ENCODE peak calls at places on chromosomes 13 and 19, in eight cellular contexts. G is transverse colon, T is prostate gland, N is IMR-90, I is A549, H is right lobe of liver, K is heart left ventricle, L is testis. E is an unnamed sample.
A peak's percentile ranks its signal among the peaks of the same experiment; 100 is the strongest.

GRCh38 chr19:6359942-6360341 is 1.4 kb upstream of the CLPP start:
- DNase-seq in G (no peak), T (no peak), N (no peak), I (no peak), H (no peak), K (no peak), L (no peak), E (no peak)

GRCh38 chr13:48731957-48732569 is 78.3 kb downstream of the CYSLTR2 start:
- DNase-seq in G (peak; percentile 57), T (no peak), N (no peak), I (peak; percentile 2), H (peak; percentile 67), K (no peak), L (peak; percentile 75), E (no peak)

GRCh38 chr19:56114051-56114694 is 6.9 kb downstream of the ZNF787 start:
- DNase-seq in G (no peak), T (no peak), N (no peak), I (no peak), H (no peak), K (no peak), L (no peak), E (no peak)

GRCh38 chr13:39935155-39935554 is 279.7 kb downstream of the COG6 start:
- DNase-seq in G (no peak), T (no peak), N (no peak), I (no peak), H (no peak), K (no peak), L (no peak), E (no peak)

GRCh38 chr13:49419292-49419691 is 24.6 kb downstream of the CAB39L start:
- DNase-seq in G (no peak), T (no peak), N (peak; percentile 52), I (no peak), H (no peak), K (no peak), L (peak; percentile 50), E (no peak)

GRCh38 chr19:30122431-30122830 is 180.4 kb downstream of the URI1 start:
- DNase-seq in G (no peak), T (no peak), N (no peak), I (no peak), H (no peak), K (no peak), L (no peak), E (no peak)

GRCh38 chr19:38262585-38263268 is 1.6 kb upstream of the SPINT2 start:
- DNase-seq in G (no peak), T (no peak), N (no peak), I (no peak), H (no peak), K (no peak), L (no peak), E (no peak)

GRCh38 chr13:30738526-30738925 is 3.2 kb downstream of the ALOX5AP start:
- DNase-seq in G (no peak), T (no peak), N (no peak), I (no peak), H (no peak), K (no peak), L (no peak), E (no peak)

GRCh38 chr13:71492346-71492871 is 374.6 kb downstream of the DACH1 start:
- DNase-seq in G (no peak), T (no peak), N (no peak), I (no peak), H (no peak), K (no peak), L (no peak), E (no peak)

GRCh38 chr13:67023088-67023893 is 206.8 kb downstream of the PCDH9 start:
- DNase-seq in G (no peak), T (no peak), N (peak; percentile 82), I (peak; percentile 3), H (no peak), K (no peak), L (no peak), E (no peak)

GRCh38 chr19:39047076-39047475 is 14.7 kb upstream of the FBXO27 start:
- DNase-seq in G (no peak), T (no peak), N (no peak), I (no peak), H (no peak), K (no peak), L (no peak), E (no peak)

DNA sequence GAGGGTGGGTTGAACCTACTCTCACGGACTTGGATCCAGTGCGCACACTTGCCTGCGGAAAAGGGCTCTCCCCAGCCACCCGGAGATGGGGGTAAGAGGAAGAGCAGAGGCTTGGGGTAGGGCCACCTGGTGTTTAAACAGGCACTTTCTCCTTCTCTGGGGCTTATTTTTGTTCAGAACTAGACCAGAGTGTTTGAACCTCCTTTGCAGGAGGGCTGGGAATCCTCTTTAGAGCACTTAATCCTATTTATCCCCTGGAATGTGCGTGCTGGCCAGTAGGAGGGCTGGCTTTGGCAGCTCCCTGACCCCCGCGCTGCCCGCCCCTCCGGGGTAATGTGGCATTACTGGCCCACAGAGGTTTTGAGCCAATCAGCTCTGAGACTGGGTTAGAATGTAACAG is 2.0 kb downstream of the RGS9BP start:
- DNase-seq in G (no peak), T (no peak), N (no peak), I (no peak), H (peak; percentile 26), K (no peak), L (no peak), E (no peak)
- H3K27ac ChIP-seq in G (no peak overlapping the region), T (no peak overlapping the region), N (no peak overlapping the region), I (no peak overlapping the region), H (no peak overlapping the region), K (peak overlapping the region; percentile 61), L (no peak overlapping the region), E (peak overlapping the region; percentile 97)

GRCh38 chr19:4182082-4182926 is at the start of the genes ANKRD24 and SIRT6:
- DNase-seq in G (peak; percentile 98), T (peak; percentile 95), N (peak; percentile 95), I (peak; percentile 94), H (peak; percentile 97), K (peak; percentile 97), L (peak; percentile 96), E (peak; percentile 92)
- TF ChIP-seq POLR2A in G (peak; percentile 88), T (peak; percentile 65), N (peak; percentile 54), I (peak; percentile 35), H (peak; percentile 76), K (no peak), L (peak; percentile 3), E (peak; percentile 82)

GRCh38 chr19:11379857-11380350 is 4.2 kb downstream of the EPOR start:
- DNase-seq in G (no peak), T (no peak), N (no peak), I (no peak), H (no peak), K (no peak), L (no peak), E (no peak)
- H3K4me3 ChIP-seq in G (no peak overlapping the region), T (peak overlapping the region; percentile 41), N (no peak overlapping the region), I (no peak overlapping the region), H (no peak overlapping the region), K (peak overlapping the region; percentile 73), L (no peak overlapping the region), E (no peak overlapping the region)

GRCh38 chr19:18558595-18558994 is 925 bp downstream of the KXD1 start:
- DNase-seq in G (no peak), T (no peak), N (no peak), I (no peak), H (no peak), K (no peak), L (no peak), E (no peak)
- H3K27ac ChIP-seq in G (peak overlapping the region; percentile 92), T (peak overlapping the region; percentile 87), N (peak overlapping the region; percentile 65), I (peak overlapping the region; percentile 96), H (peak overlapping the region; percentile 80), K (peak overlapping the region; percentile 93), L (peak overlapping the region; percentile 94), E (peak overlapping the region; percentile 95)

GRCh38 chr19:46610851-46611770 is 10.0 kb downstream of the CALM3 start:
- DNase-seq in G (peak; percentile 15), T (no peak), N (peak; percentile 36), I (no peak), H (peak; percentile 48), K (no peak), L (no peak), E (no peak)
- TF ChIP-seq POLR2A in G (no peak), T (no peak), N (no peak), I (no peak), H (no peak), K (no peak), L (no peak), E (no peak)

E was measured in gastrocnemius medialis.